ENCODE peak calls at places on chromosomes 1 and 21, in seven cellular contexts. One of them, this sample, is unnamed.
A peak's percentile ranks its signal among the peaks of the same experiment; 100 is the strongest.

GRCh38 chr1:62294211-62294610 is 25.0 kb downstream of the KANK4 start:
- DNase-seq in uterus: no peak
- DNase-seq in fibroblast of mammary gland: peak; percentile 5
- DNase-seq in dorsolateral prefrontal cortex: no peak
- DNase-seq in foreskin fibroblast: no peak
- DNase-seq in lower leg skin: no peak
- DNase-seq in suprapubic skin: no peak
- DNase-seq in this sample: peak; percentile 48

GRCh38 chr1:205458777-205459566 is 3.1 kb upstream of the BLACAT1 start:
- DNase-seq in dorsolateral prefrontal cortex: no peak
- DNase-seq in lower leg skin: no peak
- DNase-seq in suprapubic skin: no peak
- DNase-seq in foreskin fibroblast: peak; percentile 45
- DNase-seq in fibroblast of mammary gland: peak; percentile 48
- DNase-seq in uterus: no peak
- DNase-seq in this sample: peak; percentile 72

GRCh38 chr21:26850116-26850643 is 5.0 kb upstream of the ADAMTS1 start:
- DNase-seq in dorsolateral prefrontal cortex: no peak
- DNase-seq in uterus: no peak
- DNase-seq in lower leg skin: no peak
- DNase-seq in foreskin fibroblast: no peak
- DNase-seq in suprapubic skin: no peak
- DNase-seq in fibroblast of mammary gland: peak; percentile 63
- DNase-seq in this sample: no peak

GRCh38 chr1:87733421-87733820 is 404.7 kb downstream of the LMO4 start:
- DNase-seq in uterus: no peak
- DNase-seq in suprapubic skin: no peak
- DNase-seq in lower leg skin: no peak
- DNase-seq in foreskin fibroblast: no peak
- DNase-seq in dorsolateral prefrontal cortex: no peak
- DNase-seq in fibroblast of mammary gland: no peak
- DNase-seq in this sample: no peak

GRCh38 chr1:160675641-160676410 is 29.0 kb upstream of the SLAMF1 start:
- DNase-seq in uterus: peak; percentile 33
- DNase-seq in foreskin fibroblast: peak; percentile 18
- DNase-seq in suprapubic skin: no peak
- DNase-seq in fibroblast of mammary gland: peak; percentile 37
- DNase-seq in dorsolateral prefrontal cortex: peak; percentile 20
- DNase-seq in lower leg skin: no peak
- DNase-seq in this sample: peak; percentile 73

GRCh38 chr1:33244143-33244808 is 12.0 kb upstream of the ZNF362 start:
- DNase-seq in uterus: no peak
- DNase-seq in fibroblast of mammary gland: no peak
- DNase-seq in foreskin fibroblast: no peak
- DNase-seq in dorsolateral prefrontal cortex: no peak
- DNase-seq in suprapubic skin: no peak
- DNase-seq in lower leg skin: no peak
- DNase-seq in this sample: no peak

GRCh38 chr1:39574646-39575045 is 1.9 kb downstream of the PABPC4 start:
- DNase-seq in uterus: no peak
- DNase-seq in fibroblast of mammary gland: peak; percentile 26
- DNase-seq in dorsolateral prefrontal cortex: no peak
- DNase-seq in suprapubic skin: no peak
- DNase-seq in lower leg skin: no peak
- DNase-seq in foreskin fibroblast: no peak
- DNase-seq in this sample: peak; percentile 40

GRCh38 chr1:61132176-61133047 is 50.1 kb downstream of the NFIA start:
- DNase-seq in suprapubic skin: no peak
- DNase-seq in fibroblast of mammary gland: no peak
- DNase-seq in uterus: no peak
- DNase-seq in dorsolateral prefrontal cortex: no peak
- DNase-seq in foreskin fibroblast: no peak
- DNase-seq in lower leg skin: no peak
- DNase-seq in this sample: peak; percentile 25

GRCh38 chr1:183019860-183020259 is 3.4 kb upstream of the LAMC1 start:
- DNase-seq in suprapubic skin: no peak
- DNase-seq in foreskin fibroblast: no peak
- DNase-seq in dorsolateral prefrontal cortex: no peak
- DNase-seq in fibroblast of mammary gland: peak; percentile 52
- DNase-seq in uterus: no peak
- DNase-seq in lower leg skin: no peak
- DNase-seq in this sample: peak; percentile 68

GRCh38 chr21:43299441-43300277 is 127.3 kb downstream of the SIK1 start:
- DNase-seq in suprapubic skin: no peak
- DNase-seq in dorsolateral prefrontal cortex: no peak
- DNase-seq in fibroblast of mammary gland: no peak
- DNase-seq in uterus: no peak
- DNase-seq in lower leg skin: no peak
- DNase-seq in foreskin fibroblast: no peak
- DNase-seq in this sample: no peak

GRCh38 chr1:17605582-17606344 is 66.3 kb downstream of the ARHGEF10L start:
- DNase-seq in suprapubic skin: no peak
- DNase-seq in foreskin fibroblast: peak; percentile 53
- DNase-seq in dorsolateral prefrontal cortex: no peak
- DNase-seq in uterus: peak; percentile 52
- DNase-seq in fibroblast of mammary gland: no peak
- DNase-seq in lower leg skin: no peak
- DNase-seq in this sample: no peak

GRCh38 chr1:43704838-43705237 is 2.5 kb upstream of the ST3GAL3 start:
- DNase-seq in lower leg skin: no peak
- DNase-seq in uterus: no peak
- DNase-seq in fibroblast of mammary gland: peak; percentile 74
- DNase-seq in dorsolateral prefrontal cortex: peak; percentile 56
- DNase-seq in foreskin fibroblast: no peak
- DNase-seq in suprapubic skin: no peak
- DNase-seq in this sample: no peak

GRCh38 chr1:233777571-233777970 is 126.9 kb upstream of the SLC35F3 start:
- DNase-seq in dorsolateral prefrontal cortex: no peak
- DNase-seq in fibroblast of mammary gland: no peak
- DNase-seq in lower leg skin: no peak
- DNase-seq in suprapubic skin: no peak
- DNase-seq in foreskin fibroblast: no peak
- DNase-seq in uterus: no peak
- DNase-seq in this sample: no peak

GRCh38 chr1:6052543-6053205 is 7.0 kb downstream of the KCNAB2 start:
- DNase-seq in foreskin fibroblast: peak; percentile 55
- DNase-seq in dorsolateral prefrontal cortex: no peak
- DNase-seq in uterus: peak; percentile 37
- DNase-seq in suprapubic skin: no peak
- DNase-seq in fibroblast of mammary gland: peak; percentile 64
- DNase-seq in lower leg skin: no peak
- DNase-seq in this sample: peak; percentile 54

GRCh38 chr21:38266732-38267131 is 9.9 kb downstream of the KCNJ15 start:
- DNase-seq in foreskin fibroblast: peak; percentile 85
- DNase-seq in dorsolateral prefrontal cortex: no peak
- DNase-seq in suprapubic skin: no peak
- DNase-seq in lower leg skin: no peak
- DNase-seq in fibroblast of mammary gland: peak; percentile 98
- DNase-seq in uterus: no peak
- DNase-seq in this sample: no peak

GRCh38 chr1:87024936-87025537 is 110.6 kb downstream of the HS2ST1 start:
- DNase-seq in foreskin fibroblast: peak; percentile 9
- DNase-seq in fibroblast of mammary gland: peak; percentile 50
- DNase-seq in suprapubic skin: no peak
- DNase-seq in lower leg skin: no peak
- DNase-seq in uterus: no peak
- DNase-seq in dorsolateral prefrontal cortex: no peak
- DNase-seq in this sample: peak; percentile 13

GRCh38 chr1:83928396-83928795 is 70.5 kb downstream of the TTLL7 start:
- DNase-seq in foreskin fibroblast: no peak
- DNase-seq in dorsolateral prefrontal cortex: no peak
- DNase-seq in lower leg skin: no peak
- DNase-seq in uterus: no peak
- DNase-seq in suprapubic skin: no peak
- DNase-seq in fibroblast of mammary gland: peak; percentile 12
- DNase-seq in this sample: no peak

GRCh38 chr1:107726860-107727259 is 238.1 kb downstream of the VAV3 start:
- DNase-seq in uterus: no peak
- DNase-seq in foreskin fibroblast: no peak
- DNase-seq in suprapubic skin: no peak
- DNase-seq in fibroblast of mammary gland: no peak
- DNase-seq in dorsolateral prefrontal cortex: no peak
- DNase-seq in lower leg skin: no peak
- DNase-seq in this sample: no peak

GRCh38 chr21:15204140-15204774 is 139.5 kb upstream of the NRIP1 start:
- DNase-seq in lower leg skin: no peak
- DNase-seq in suprapubic skin: no peak
- DNase-seq in fibroblast of mammary gland: no peak
- DNase-seq in dorsolateral prefrontal cortex: no peak
- DNase-seq in uterus: no peak
- DNase-seq in foreskin fibroblast: no peak
- DNase-seq in this sample: no peak

GRCh38 chr21:45545236-45545570 is 3.0 kb upstream of the SLC19A1 start:
- DNase-seq in fibroblast of mammary gland: no peak
- DNase-seq in dorsolateral prefrontal cortex: no peak
- DNase-seq in lower leg skin: no peak
- DNase-seq in uterus: no peak
- DNase-seq in foreskin fibroblast: no peak
- DNase-seq in suprapubic skin: no peak
- DNase-seq in this sample: no peak

GRCh38 chr1:201608635-201609395 is 69.9 kb downstream of the NAV1 start:
- DNase-seq in suprapubic skin: no peak
- DNase-seq in uterus: no peak
- DNase-seq in foreskin fibroblast: peak; percentile 46
- DNase-seq in lower leg skin: no peak
- DNase-seq in fibroblast of mammary gland: no peak
- DNase-seq in dorsolateral prefrontal cortex: no peak
- DNase-seq in this sample: no peak

GRCh38 chr1:46437723-46438122 is 43.6 kb downstream of the FAAH start:
- DNase-seq in fibroblast of mammary gland: no peak
- DNase-seq in uterus: no peak
- DNase-seq in dorsolateral prefrontal cortex: no peak
- DNase-seq in foreskin fibroblast: no peak
- DNase-seq in suprapubic skin: no peak
- DNase-seq in lower leg skin: no peak
- DNase-seq in this sample: no peak

GRCh38 chr1:55244476-55245109 is 29.4 kb upstream of the USP24 start:
- DNase-seq in lower leg skin: no peak
- DNase-seq in suprapubic skin: no peak
- DNase-seq in uterus: no peak
- DNase-seq in fibroblast of mammary gland: peak; percentile 55
- DNase-seq in dorsolateral prefrontal cortex: no peak
- DNase-seq in foreskin fibroblast: no peak
- DNase-seq in this sample: no peak

GRCh38 chr1:171032822-171033702 is 57.6 kb upstream of the FMO3 start:
- DNase-seq in dorsolateral prefrontal cortex: no peak
- DNase-seq in suprapubic skin: no peak
- DNase-seq in lower leg skin: no peak
- DNase-seq in foreskin fibroblast: no peak
- DNase-seq in fibroblast of mammary gland: no peak
- DNase-seq in uterus: no peak
- DNase-seq in this sample: no peak

GRCh38 chr1:39204441-39205081 is at the start of gene MACF1:
- DNase-seq in fibroblast of mammary gland: peak; percentile 97
- DNase-seq in lower leg skin: no peak
- DNase-seq in dorsolateral prefrontal cortex: no peak
- DNase-seq in uterus: peak; percentile 90
- DNase-seq in foreskin fibroblast: peak; percentile 91
- DNase-seq in suprapubic skin: peak; percentile 70
- DNase-seq in this sample: no peak

GRCh38 chr1:198699167-198700015 is 60.6 kb downstream of the PTPRC start:
- DNase-seq in uterus: no peak
- DNase-seq in dorsolateral prefrontal cortex: peak; percentile 29
- DNase-seq in suprapubic skin: no peak
- DNase-seq in foreskin fibroblast: peak; percentile 18
- DNase-seq in fibroblast of mammary gland: peak; percentile 35
- DNase-seq in lower leg skin: no peak
- DNase-seq in this sample: peak; percentile 82
- TF ChIP-seq CTCF in uterus: no peak
- TF ChIP-seq CTCF in dorsolateral prefrontal cortex: peak; percentile 20
- TF ChIP-seq CTCF in suprapubic skin: no peak
- TF ChIP-seq CTCF in foreskin fibroblast: peak; percentile 73
- TF ChIP-seq CTCF in fibroblast of mammary gland: peak; percentile 83
- TF ChIP-seq CTCF in lower leg skin: no peak
- TF ChIP-seq CTCF in this sample: peak; percentile 90

DNA sequence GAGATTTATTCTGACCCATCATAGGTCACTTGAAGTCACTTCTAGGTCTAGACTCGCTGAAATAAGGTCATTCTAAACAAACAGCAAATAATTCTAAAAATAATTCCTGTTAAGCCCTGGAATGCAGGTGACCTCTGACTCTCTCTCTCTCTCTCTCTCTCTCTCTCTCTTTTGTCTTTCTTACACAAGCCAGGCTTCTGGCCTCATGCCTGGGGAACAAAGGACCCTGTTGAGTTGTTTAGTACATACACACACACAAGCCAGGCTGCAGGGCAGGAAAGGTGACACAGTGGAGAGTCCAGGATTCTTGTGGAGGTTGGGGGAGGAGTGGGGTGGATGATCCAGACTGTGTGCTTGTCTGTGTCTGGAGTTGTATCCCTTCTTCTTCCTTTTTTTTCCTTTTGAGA is 4.0 kb upstream of the MEX3A start:
- DNase-seq in uterus: no peak
- DNase-seq in lower leg skin: no peak
- DNase-seq in suprapubic skin: no peak
- DNase-seq in foreskin fibroblast: no peak
- DNase-seq in fibroblast of mammary gland: peak; percentile 25
- DNase-seq in dorsolateral prefrontal cortex: no peak
- DNase-seq in this sample: peak; percentile 49
- TF ChIP-seq CTCF in uterus: no peak
- TF ChIP-seq CTCF in lower leg skin: peak; percentile 100
- TF ChIP-seq CTCF in suprapubic skin: no peak
- TF ChIP-seq CTCF in foreskin fibroblast: no peak
- TF ChIP-seq CTCF in fibroblast of mammary gland: no peak
- TF ChIP-seq CTCF in dorsolateral prefrontal cortex: no peak
- TF ChIP-seq CTCF in this sample: no peak

GRCh38 chr21:40851749-40852148 is 4.8 kb upstream of the DSCAM start:
- DNase-seq in suprapubic skin: no peak
- DNase-seq in fibroblast of mammary gland: no peak
- DNase-seq in foreskin fibroblast: no peak
- DNase-seq in dorsolateral prefrontal cortex: no peak
- DNase-seq in uterus: no peak
- DNase-seq in lower leg skin: no peak
- DNase-seq in this sample: no peak

GRCh38 chr21:40847956-40848355 is 998 bp upstream of the DSCAM start:
- DNase-seq in dorsolateral prefrontal cortex: peak; percentile 12
- DNase-seq in lower leg skin: no peak
- DNase-seq in foreskin fibroblast: no peak
- DNase-seq in fibroblast of mammary gland: no peak
- DNase-seq in suprapubic skin: no peak
- DNase-seq in uterus: no peak
- DNase-seq in this sample: no peak

GRCh38 chr21:40850071-40850470 is 3.1 kb upstream of the DSCAM start:
- DNase-seq in lower leg skin: no peak
- DNase-seq in dorsolateral prefrontal cortex: no peak
- DNase-seq in foreskin fibroblast: no peak
- DNase-seq in suprapubic skin: no peak
- DNase-seq in uterus: no peak
- DNase-seq in fibroblast of mammary gland: no peak
- DNase-seq in this sample: no peak

GRCh38 chr21:40853956-40854688 is 7.2 kb upstream of the DSCAM start:
- DNase-seq in dorsolateral prefrontal cortex: no peak
- DNase-seq in foreskin fibroblast: no peak
- DNase-seq in suprapubic skin: no peak
- DNase-seq in uterus: no peak
- DNase-seq in lower leg skin: no peak
- DNase-seq in fibroblast of mammary gland: no peak
- DNase-seq in this sample: no peak

GRCh38 chr21:40852563-40852962 is 5.6 kb upstream of the DSCAM start:
- DNase-seq in dorsolateral prefrontal cortex: no peak
- DNase-seq in suprapubic skin: no peak
- DNase-seq in lower leg skin: no peak
- DNase-seq in uterus: no peak
- DNase-seq in fibroblast of mammary gland: no peak
- DNase-seq in foreskin fibroblast: no peak
- DNase-seq in this sample: no peak
- TF ChIP-seq CTCF in dorsolateral prefrontal cortex: no peak
- TF ChIP-seq CTCF in suprapubic skin: no peak
- TF ChIP-seq CTCF in lower leg skin: no peak
- TF ChIP-seq CTCF in uterus: no peak
- TF ChIP-seq CTCF in fibroblast of mammary gland: no peak
- TF ChIP-seq CTCF in foreskin fibroblast: no peak
- TF ChIP-seq CTCF in this sample: no peak

GRCh38 chr1:203031467-203031866 is 5.2 kb downstream of the PPFIA4 start:
- DNase-seq in suprapubic skin: no peak
- DNase-seq in foreskin fibroblast: no peak
- DNase-seq in dorsolateral prefrontal cortex: no peak
- DNase-seq in fibroblast of mammary gland: no peak
- DNase-seq in uterus: no peak
- DNase-seq in lower leg skin: no peak
- DNase-seq in this sample: no peak
- TF ChIP-seq CTCF in suprapubic skin: no peak
- TF ChIP-seq CTCF in foreskin fibroblast: peak; percentile 33
- TF ChIP-seq CTCF in dorsolateral prefrontal cortex: peak; percentile 34
- TF ChIP-seq CTCF in fibroblast of mammary gland: peak; percentile 37
- TF ChIP-seq CTCF in uterus: no peak
- TF ChIP-seq CTCF in lower leg skin: no peak
- TF ChIP-seq CTCF in this sample: no peak